ENCODE peak calls at places on chromosomes 3 and 15, in nine cellular contexts. One of them, this sample, is unnamed.
A peak's percentile ranks its signal among the peaks of the same experiment; 100 is the strongest.

GRCh38 chr3:183435701-183436100 is 7.3 kb upstream of the MCF2L2 start:
- DNase-seq in sigmoid colon: no peak
- DNase-seq in transverse colon: no peak
- DNase-seq in K562: no peak
- DNase-seq in HCT116: no peak
- DNase-seq in suprapubic skin: no peak
- DNase-seq in SK-N-SH: no peak
- DNase-seq in HepG2: no peak
- DNase-seq in HL-60: no peak
- DNase-seq in this sample: no peak

GRCh38 chr3:54056521-54056920 is 65.8 kb upstream of the CACNA2D3 start:
- DNase-seq in suprapubic skin: no peak
- DNase-seq in HepG2: no peak
- DNase-seq in K562: no peak
- DNase-seq in HL-60: no peak
- DNase-seq in transverse colon: no peak
- DNase-seq in SK-N-SH: no peak
- DNase-seq in HCT116: no peak
- DNase-seq in sigmoid colon: no peak
- DNase-seq in this sample: no peak

GRCh38 chr15:66826504-66826903 is 124.5 kb downstream of the SMAD6 start:
- DNase-seq in transverse colon: no peak
- DNase-seq in HepG2: no peak
- DNase-seq in SK-N-SH: no peak
- DNase-seq in K562: no peak
- DNase-seq in HCT116: no peak
- DNase-seq in suprapubic skin: no peak
- DNase-seq in HL-60: no peak
- DNase-seq in sigmoid colon: peak; percentile 33
- DNase-seq in this sample: no peak

GRCh38 chr3:150897592-150897991 is 7.6 kb downstream of the MINDY4B start:
- DNase-seq in HCT116: no peak
- DNase-seq in transverse colon: no peak
- DNase-seq in K562: no peak
- DNase-seq in HL-60: no peak
- DNase-seq in sigmoid colon: no peak
- DNase-seq in HepG2: no peak
- DNase-seq in suprapubic skin: no peak
- DNase-seq in SK-N-SH: no peak
- DNase-seq in this sample: no peak

GRCh38 chr3:183518446-183519185 is 36.9 kb downstream of the KLHL6 start:
- DNase-seq in HepG2: no peak
- DNase-seq in K562: no peak
- DNase-seq in HCT116: no peak
- DNase-seq in SK-N-SH: no peak
- DNase-seq in suprapubic skin: no peak
- DNase-seq in transverse colon: no peak
- DNase-seq in sigmoid colon: no peak
- DNase-seq in HL-60: no peak
- DNase-seq in this sample: no peak

GRCh38 chr3:66039590-66039887 is 821 bp upstream of the MAGI1 start:
- DNase-seq in HL-60: no peak
- DNase-seq in sigmoid colon: peak; percentile 69
- DNase-seq in suprapubic skin: no peak
- DNase-seq in K562: peak; percentile 5
- DNase-seq in HCT116: no peak
- DNase-seq in HepG2: peak; percentile 24
- DNase-seq in transverse colon: peak; percentile 35
- DNase-seq in SK-N-SH: peak; percentile 60
- DNase-seq in this sample: peak; percentile 82

GRCh38 chr15:99433026-99433756 is 132.6 kb upstream of the MEF2A start:
- DNase-seq in transverse colon: peak; percentile 72
- DNase-seq in SK-N-SH: no peak
- DNase-seq in suprapubic skin: peak; percentile 70
- DNase-seq in HCT116: no peak
- DNase-seq in HL-60: no peak
- DNase-seq in K562: peak; percentile 34
- DNase-seq in HepG2: no peak
- DNase-seq in sigmoid colon: peak; percentile 64
- DNase-seq in this sample: peak; percentile 48

GRCh38 chr3:37985637-37986320 is 4.8 kb upstream of the VILL start:
- DNase-seq in SK-N-SH: no peak
- DNase-seq in HL-60: no peak
- DNase-seq in HepG2: no peak
- DNase-seq in sigmoid colon: peak; percentile 36
- DNase-seq in suprapubic skin: peak; percentile 72
- DNase-seq in HCT116: no peak
- DNase-seq in transverse colon: peak; percentile 83
- DNase-seq in K562: no peak
- DNase-seq in this sample: no peak

GRCh38 chr3:150747909-150748568 is 14.9 kb downstream of the SIAH2 start:
- DNase-seq in suprapubic skin: no peak
- DNase-seq in SK-N-SH: peak; percentile 20
- DNase-seq in sigmoid colon: no peak
- DNase-seq in K562: no peak
- DNase-seq in HL-60: no peak
- DNase-seq in transverse colon: no peak
- DNase-seq in HCT116: no peak
- DNase-seq in HepG2: no peak
- DNase-seq in this sample: no peak

GRCh38 chr15:68701886-68702285 is 118.8 kb downstream of the ANP32A start:
- DNase-seq in HCT116: no peak
- DNase-seq in transverse colon: no peak
- DNase-seq in suprapubic skin: no peak
- DNase-seq in K562: no peak
- DNase-seq in SK-N-SH: no peak
- DNase-seq in HepG2: no peak
- DNase-seq in sigmoid colon: no peak
- DNase-seq in HL-60: no peak
- DNase-seq in this sample: no peak

GRCh38 chr15:68699124-68699880 is 120.5 kb downstream of the CORO2B start:
- DNase-seq in transverse colon: no peak
- DNase-seq in K562: no peak
- DNase-seq in suprapubic skin: no peak
- DNase-seq in sigmoid colon: no peak
- DNase-seq in HCT116: no peak
- DNase-seq in SK-N-SH: no peak
- DNase-seq in HepG2: no peak
- DNase-seq in HL-60: no peak
- DNase-seq in this sample: no peak

GRCh38 chr15:68699881-68700394 is 120.8 kb downstream of the ANP32A start:
- DNase-seq in SK-N-SH: no peak
- DNase-seq in sigmoid colon: peak; percentile 67
- DNase-seq in suprapubic skin: no peak
- DNase-seq in HCT116: no peak
- DNase-seq in HL-60: peak; percentile 2
- DNase-seq in K562: no peak
- DNase-seq in HepG2: no peak
- DNase-seq in transverse colon: no peak
- DNase-seq in this sample: peak; percentile 62

GRCh38 chr15:68698708-68699107 is 119.9 kb downstream of the CORO2B start:
- DNase-seq in transverse colon: no peak
- DNase-seq in HL-60: no peak
- DNase-seq in HCT116: no peak
- DNase-seq in HepG2: no peak
- DNase-seq in K562: no peak
- DNase-seq in SK-N-SH: no peak
- DNase-seq in suprapubic skin: no peak
- DNase-seq in sigmoid colon: no peak
- DNase-seq in this sample: no peak

GRCh38 chr15:68700395-68701123 is 120.1 kb downstream of the ANP32A start:
- DNase-seq in sigmoid colon: peak; percentile 86
- DNase-seq in HL-60: no peak
- DNase-seq in HCT116: no peak
- DNase-seq in HepG2: no peak
- DNase-seq in K562: no peak
- DNase-seq in suprapubic skin: no peak
- DNase-seq in SK-N-SH: peak; percentile 65
- DNase-seq in transverse colon: peak; percentile 20
- DNase-seq in this sample: no peak
- TF ChIP-seq POLR2AphosphoS5 in sigmoid colon: peak; percentile 44
- TF ChIP-seq POLR2AphosphoS5 in HL-60: no peak
- TF ChIP-seq POLR2AphosphoS5 in HCT116: no peak
- TF ChIP-seq POLR2AphosphoS5 in HepG2: no peak
- TF ChIP-seq POLR2AphosphoS5 in K562: no peak
- TF ChIP-seq POLR2AphosphoS5 in suprapubic skin: no peak
- TF ChIP-seq POLR2AphosphoS5 in SK-N-SH: no peak
- TF ChIP-seq POLR2AphosphoS5 in transverse colon: no peak
- TF ChIP-seq POLR2AphosphoS5 in this sample: peak; percentile 58

GRCh38 chr15:96351801-96352593 is 21.5 kb downstream of the NR2F2 start:
- DNase-seq in HepG2: no peak
- DNase-seq in suprapubic skin: no peak
- DNase-seq in HL-60: no peak
- DNase-seq in SK-N-SH: no peak
- DNase-seq in HCT116: no peak
- DNase-seq in transverse colon: no peak
- DNase-seq in sigmoid colon: no peak
- DNase-seq in K562: no peak
- DNase-seq in this sample: peak; percentile 81

GRCh38 chr15:96354731-96355560 is 24.4 kb downstream of the NR2F2 start:
- DNase-seq in HCT116: no peak
- DNase-seq in K562: peak; percentile 42
- DNase-seq in HepG2: peak; percentile 56
- DNase-seq in transverse colon: no peak
- DNase-seq in HL-60: peak; percentile 79
- DNase-seq in sigmoid colon: no peak
- DNase-seq in SK-N-SH: no peak
- DNase-seq in suprapubic skin: no peak
- DNase-seq in this sample: no peak

GRCh38 chr15:96353931-96354730 is 23.6 kb downstream of the NR2F2 start:
- DNase-seq in transverse colon: no peak
- DNase-seq in sigmoid colon: no peak
- DNase-seq in HepG2: no peak
- DNase-seq in K562: peak; percentile 38
- DNase-seq in HCT116: no peak
- DNase-seq in suprapubic skin: no peak
- DNase-seq in SK-N-SH: no peak
- DNase-seq in HL-60: peak; percentile 66
- DNase-seq in this sample: peak; percentile 89

GRCh38 chr15:96352594-96353377 is 22.3 kb downstream of the NR2F2 start:
- DNase-seq in SK-N-SH: no peak
- DNase-seq in sigmoid colon: no peak
- DNase-seq in suprapubic skin: no peak
- DNase-seq in HL-60: no peak
- DNase-seq in HepG2: no peak
- DNase-seq in HCT116: no peak
- DNase-seq in transverse colon: no peak
- DNase-seq in K562: no peak
- DNase-seq in this sample: no peak

DNA sequence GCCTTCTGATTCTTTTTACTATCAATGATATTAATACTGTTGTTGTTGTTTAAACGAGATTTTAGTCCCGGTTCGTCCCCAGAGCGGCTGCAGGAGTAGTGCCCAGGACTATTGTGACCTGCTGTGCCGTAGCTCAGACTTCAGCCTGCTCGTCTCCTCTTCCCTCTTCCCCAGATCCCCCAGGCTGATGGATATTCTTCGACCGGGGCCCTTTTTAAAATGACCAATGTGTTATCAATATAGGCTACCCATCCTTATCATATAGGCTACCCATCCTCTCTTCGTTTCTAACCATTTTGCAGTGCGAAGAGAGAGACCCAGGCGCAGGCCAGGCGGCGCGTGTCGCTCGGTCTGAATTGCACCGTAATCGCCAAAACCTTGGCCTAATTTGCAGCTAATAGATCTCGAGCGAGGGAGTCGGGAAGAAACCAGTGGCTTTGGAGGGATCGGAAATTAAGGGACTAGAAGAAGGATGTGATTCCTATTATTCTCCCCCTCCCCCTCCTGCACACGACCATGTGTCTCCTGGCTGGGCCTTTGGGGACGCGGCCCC is 23.0 kb downstream of the NR2F2 start:
- DNase-seq in sigmoid colon: no peak
- DNase-seq in SK-N-SH: no peak
- DNase-seq in HL-60: no peak
- DNase-seq in K562: no peak
- DNase-seq in HepG2: no peak
- DNase-seq in HCT116: no peak
- DNase-seq in transverse colon: no peak
- DNase-seq in suprapubic skin: no peak
- DNase-seq in this sample: peak; percentile 75
- H3K27me3 ChIP-seq in sigmoid colon: no peaks in the 10 kb centered on the region
- H3K27me3 ChIP-seq in SK-N-SH: peaks cover 90% of the 10 kb centered on the region
- H3K27me3 ChIP-seq in HL-60: no peaks in the 10 kb centered on the region
- H3K27me3 ChIP-seq in K562: no peaks in the 10 kb centered on the region
- H3K27me3 ChIP-seq in HepG2: no peaks in the 10 kb centered on the region
- H3K27me3 ChIP-seq in HCT116: no peaks in the 10 kb centered on the region
- H3K27me3 ChIP-seq in transverse colon: peaks cover 63% of the 10 kb centered on the region
- H3K27me3 ChIP-seq in suprapubic skin: peaks cover 57% of the 10 kb centered on the region
- H3K27me3 ChIP-seq in this sample: no peaks in the 10 kb centered on the region

GRCh38 chr3:98513136-98513535 is 9.6 kb downstream of the CLDND1 start:
- DNase-seq in transverse colon: no peak
- DNase-seq in suprapubic skin: no peak
- DNase-seq in HL-60: peak; percentile 82
- DNase-seq in sigmoid colon: no peak
- DNase-seq in SK-N-SH: no peak
- DNase-seq in K562: no peak
- DNase-seq in HCT116: peak; percentile 75
- DNase-seq in HepG2: no peak
- DNase-seq in this sample: no peak
- TF ChIP-seq POLR2AphosphoS5 in transverse colon: no peak
- TF ChIP-seq POLR2AphosphoS5 in suprapubic skin: no peak
- TF ChIP-seq POLR2AphosphoS5 in HL-60: peak; percentile 61
- TF ChIP-seq POLR2AphosphoS5 in sigmoid colon: peak; percentile 17
- TF ChIP-seq POLR2AphosphoS5 in SK-N-SH: no peak
- TF ChIP-seq POLR2AphosphoS5 in K562: no peak
- TF ChIP-seq POLR2AphosphoS5 in HCT116: peak; percentile 53
- TF ChIP-seq POLR2AphosphoS5 in HepG2: no peak
- TF ChIP-seq POLR2AphosphoS5 in this sample: no peak

DNA sequence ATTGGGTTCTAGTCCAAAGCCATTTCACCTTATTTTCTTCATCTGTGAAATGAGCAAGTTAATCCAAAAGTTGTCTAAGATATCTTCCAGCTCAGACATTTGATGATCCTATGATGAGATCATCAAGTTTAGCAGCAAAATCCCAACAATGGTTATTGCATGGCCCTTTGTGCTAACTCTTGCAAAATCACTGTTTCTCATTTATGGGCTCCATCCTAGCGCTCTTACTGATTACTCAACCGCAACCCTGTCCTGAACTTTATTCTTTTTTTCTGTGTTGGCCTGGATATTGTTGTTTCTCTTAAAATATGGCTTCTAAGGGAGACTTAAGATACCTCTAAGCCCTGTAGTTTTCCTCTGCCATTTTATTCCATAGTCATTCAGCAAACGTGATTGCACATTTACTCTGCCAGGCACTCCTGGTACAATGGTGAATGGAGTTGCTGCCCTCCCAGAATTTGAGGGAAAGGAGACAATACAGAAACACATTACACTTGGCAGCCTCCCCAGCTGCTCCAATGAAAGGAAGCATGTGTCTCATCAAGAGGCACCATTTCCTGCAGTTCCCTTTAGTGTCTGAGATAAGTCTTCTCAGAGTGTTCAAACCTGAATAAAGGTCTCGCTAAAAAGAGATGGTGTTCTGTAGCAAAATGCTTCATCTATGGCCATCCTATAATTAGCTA is 4.4 kb downstream of the GXYLT2 start:
- DNase-seq in HL-60: peak; percentile 16
- DNase-seq in transverse colon: peak; percentile 27
- DNase-seq in sigmoid colon: peak; percentile 80
- DNase-seq in HepG2: peak; percentile 56
- DNase-seq in K562: no peak
- DNase-seq in suprapubic skin: no peak
- DNase-seq in SK-N-SH: no peak
- DNase-seq in HCT116: no peak
- DNase-seq in this sample: no peak
- H3K27me3 ChIP-seq in HL-60: no peaks in the 10 kb centered on the region
- H3K27me3 ChIP-seq in transverse colon: no peaks in the 10 kb centered on the region
- H3K27me3 ChIP-seq in sigmoid colon: no peaks in the 10 kb centered on the region
- H3K27me3 ChIP-seq in HepG2: no peaks in the 10 kb centered on the region
- H3K27me3 ChIP-seq in K562: no peaks in the 10 kb centered on the region
- H3K27me3 ChIP-seq in suprapubic skin: peaks cover 3% of the 10 kb centered on the region
- H3K27me3 ChIP-seq in SK-N-SH: no peaks in the 10 kb centered on the region
- H3K27me3 ChIP-seq in HCT116: no peaks in the 10 kb centered on the region
- H3K27me3 ChIP-seq in this sample: no peaks in the 10 kb centered on the region

GRCh38 chr3:47418167-47419082 is 37.6 kb downstream of the PTPN23 start:
- DNase-seq in HCT116: no peak
- DNase-seq in transverse colon: no peak
- DNase-seq in HepG2: no peak
- DNase-seq in SK-N-SH: peak; percentile 48
- DNase-seq in sigmoid colon: no peak
- DNase-seq in K562: no peak
- DNase-seq in suprapubic skin: no peak
- DNase-seq in HL-60: no peak
- DNase-seq in this sample: peak; percentile 81
- TF ChIP-seq POLR2AphosphoS5 in HCT116: no peak
- TF ChIP-seq POLR2AphosphoS5 in transverse colon: no peak
- TF ChIP-seq POLR2AphosphoS5 in HepG2: no peak
- TF ChIP-seq POLR2AphosphoS5 in SK-N-SH: no peak
- TF ChIP-seq POLR2AphosphoS5 in sigmoid colon: no peak
- TF ChIP-seq POLR2AphosphoS5 in K562: no peak
- TF ChIP-seq POLR2AphosphoS5 in suprapubic skin: no peak
- TF ChIP-seq POLR2AphosphoS5 in HL-60: no peak
- TF ChIP-seq POLR2AphosphoS5 in this sample: no peak

This sample was measured in upper lobe of left lung.